ENCODE peak calls at places on chromosomes 2 and 18, in four cellular contexts. F is transverse colon, X is OCI-LY7, E is dermis blood vessel endothelial cell. M is an unnamed sample.

GRCh38 chr18:67485655-67486054 is 30.9 kb downstream of the DSEL start:
- DNase-seq in F (no peak), X (no peak), E (no peak), M (no peak)

GRCh38 chr2:68925298-68925885 is 27.3 kb downstream of the GKN2 start:
- DNase-seq in F (no peak), X (peak), E (peak), M (peak)

GRCh38 chr2:196409376-196409775 is 230.1 kb upstream of the CCDC150 start:
- DNase-seq in F (no peak), X (no peak), E (no peak), M (no peak)

GRCh38 chr2:151637284-151637781 is 96.9 kb downstream of the NEB start:
- DNase-seq in F (peak), X (peak), E (peak), M (no peak)

GRCh38 chr2:239943571-239943970 is 81.6 kb downstream of the NDUFA10 start:
- DNase-seq in F (no peak), X (no peak), E (no peak), M (no peak)

GRCh38 chr2:68032702-68033101 is 30.1 kb downstream of the C1D start:
- DNase-seq in F (no peak), X (no peak), E (no peak), M (no peak)

GRCh38 chr2:88826399-88826798 is 134.9 kb downstream of the RPIA start:
- DNase-seq in F (no peak), X (no peak), E (no peak), M (no peak)

GRCh38 chr18:1191341-1191740 is 286.7 kb downstream of the ADCYAP1 start:
- DNase-seq in F (no peak), X (no peak), E (no peak), M (no peak)